ENCODE peak calls at places on chromosomes 7 and 10, in seven cellular contexts. F is H1, Q is tibial nerve, I is HepG2, B is transverse colon, C is K562, V is stomach. S is an unnamed sample.

GRCh38 chr10:77332256-77332655 is 305.4 kb downstream of the KCNMA1 start:
- DNase-seq in C (no peak), F (no peak), I (no peak), B (no peak), V (no peak), Q (no peak), S (no peak)

GRCh38 chr10:20289055-20289454 is 472.8 kb downstream of the PLXDC2 start:
- DNase-seq in B (no peak), V (no peak), Q (no peak), C (no peak), I (no peak), F (no peak), S (no peak)

GRCh38 chr7:100124301-100125229 is 2.2 kb upstream of the MBLAC1 start:
- DNase-seq in B (peak), C (peak), Q (no peak), V (no peak), F (no peak), I (no peak), S (no peak)

GRCh38 chr10:101875068-101875688 is 31.6 kb upstream of the KCNIP2 start:
- DNase-seq in V (no peak), Q (no peak), I (no peak), C (no peak), F (no peak), B (no peak), S (no peak)

GRCh38 chr10:89327803-89328441 is at the start of gene IFIT3:
- DNase-seq in F (no peak), C (peak), I (peak), Q (peak), V (peak), B (peak), S (no peak)

GRCh38 chr7:84354866-84355265 is 160.3 kb upstream of the SEMA3A start:
- DNase-seq in V (no peak), I (no peak), Q (no peak), C (no peak), F (no peak), B (no peak), S (no peak)

GRCh38 chr10:18418579-18419210 is 232.7 kb downstream of the NSUN6 start:
- DNase-seq in V (no peak), B (no peak), C (no peak), F (no peak), Q (no peak), I (no peak), S (peak)

GRCh38 chr10:79098596-79099015 is 29.8 kb downstream of the ZMIZ1 start:
- DNase-seq in I (no peak), C (no peak), Q (no peak), F (no peak), V (no peak), B (no peak), S (no peak)

GRCh38 chr7:108080094-108080656 is 50.0 kb downstream of the LAMB4 start:
- DNase-seq in C (peak), V (no peak), B (no peak), I (no peak), Q (no peak), F (no peak), S (no peak)

GRCh38 chr10:106560925-106561640 is 603.4 kb downstream of the SORCS1 start:
- DNase-seq in B (no peak), Q (no peak), F (no peak), C (no peak), V (no peak), I (no peak), S (no peak)

GRCh38 chr10:131946321-131946751 is 35.4 kb downstream of the BNIP3 start:
- DNase-seq in I (no peak), Q (no peak), C (no peak), B (no peak), F (no peak), V (no peak), S (no peak)

GRCh38 chr10:79202188-79203013 is 133.6 kb downstream of the ZMIZ1 start:
- DNase-seq in Q (no peak), B (peak), I (peak), C (peak), F (no peak), V (peak), S (no peak)

GRCh38 chr10:59006511-59007306 is 169.7 kb upstream of the PHYHIPL start:
- DNase-seq in V (no peak), F (no peak), C (no peak), I (peak), B (no peak), Q (peak), S (no peak)

GRCh38 chr7:36637417-36637816 is 86.9 kb downstream of the AOAH start:
- DNase-seq in B (no peak), I (no peak), F (no peak), Q (no peak), V (no peak), C (no peak), S (no peak)

GRCh38 chr10:6840093-6840763 is 260.2 kb upstream of the PRKCQ start:
- DNase-seq in C (peak), I (no peak), B (no peak), V (no peak), F (no peak), Q (no peak), S (no peak)

GRCh38 chr7:106056513-106057203 is 55.5 kb downstream of the SYPL1 start:
- DNase-seq in B (peak), V (peak), C (peak), F (no peak), I (peak), Q (peak), S (no peak)
- H3K27ac ChIP-seq in B (no peak), V (no peak), C (no peak), F (no peak), I (no peak), Q (no peak), S (no peak)

DNA sequence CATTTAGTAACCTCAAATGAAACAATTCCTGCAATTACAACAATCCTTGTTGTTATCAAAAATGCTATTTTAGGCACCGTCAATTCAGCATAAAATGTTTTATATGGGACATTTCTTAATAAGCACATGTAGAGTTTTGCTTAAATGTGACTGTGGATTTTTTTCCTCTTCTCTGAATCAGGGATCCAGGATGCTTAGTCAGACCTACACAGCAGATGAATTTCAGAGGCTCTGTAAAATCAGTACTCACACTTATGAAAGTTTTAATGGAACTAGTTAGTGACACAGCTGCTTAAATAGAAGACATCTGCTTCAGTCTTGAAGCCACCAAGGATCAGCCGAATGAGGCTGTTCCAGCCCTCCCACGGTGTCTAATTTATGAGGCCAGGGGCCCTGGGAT is 136.1 kb downstream of the MYOF start:
- DNase-seq in V (no peak), B (no peak), C (no peak), Q (no peak), I (no peak), F (no peak), S (no peak)
- TF ChIP-seq EP300 in V (no peak), B (no peak), C (no peak), Q (no peak), I (no peak), F (no peak), S (no peak)

DNA sequence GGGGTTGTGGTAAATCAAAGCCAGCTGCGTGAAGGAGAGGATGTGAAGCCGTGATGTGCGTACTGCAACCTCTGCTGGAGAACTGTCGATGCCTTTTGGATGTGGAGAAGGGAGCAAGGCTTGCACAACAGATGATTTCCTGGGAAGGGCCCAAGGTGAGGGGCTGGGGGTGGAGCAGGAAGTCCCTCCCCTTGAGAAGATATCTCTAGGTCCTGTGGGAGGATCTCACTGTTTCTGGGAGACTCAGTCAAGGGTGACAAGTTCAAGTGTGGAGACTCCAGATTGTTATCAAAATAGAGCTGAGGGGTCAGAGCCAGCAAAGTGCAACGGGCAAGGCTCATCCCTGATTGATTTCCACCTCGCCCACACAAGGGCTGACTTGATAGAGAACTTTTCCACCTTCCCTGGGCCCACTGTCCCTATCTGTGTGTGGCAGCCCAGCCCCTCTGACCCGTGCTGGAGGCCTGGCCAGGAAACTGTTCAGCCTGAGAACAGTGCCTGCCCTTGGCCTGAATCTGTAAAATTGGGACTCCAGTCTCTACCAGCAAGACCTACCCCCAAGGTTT is 55.0 kb downstream of the COL13A1 start:
- DNase-seq in I (no peak), B (no peak), V (no peak), Q (no peak), C (peak), F (no peak), S (no peak)
- H3K27ac ChIP-seq in I (no peak), B (peak), V (no peak), Q (no peak), C (no peak), F (no peak), S (no peak)

GRCh38 chr10:123069271-123069670 is 60.5 kb downstream of the ACADSB start:
- DNase-seq in V (no peak), C (no peak), Q (no peak), I (no peak), F (no peak), B (no peak), S (peak)
- TF ChIP-seq EP300 in V (no peak), C (no peak), Q (no peak), I (no peak), F (no peak), B (no peak), S (no peak)

GRCh38 chr7:26189697-26190096 is 10.8 kb downstream of the HNRNPA2B1 start:
- DNase-seq in B (no peak), V (no peak), Q (no peak), C (no peak), I (no peak), F (no peak), S (no peak)

GRCh38 chr7:26190417-26190869 is 10.1 kb downstream of the HNRNPA2B1 start:
- DNase-seq in I (no peak), V (no peak), Q (no peak), F (no peak), C (no peak), B (no peak), S (no peak)

GRCh38 chr7:26188291-26188999 is 12.1 kb downstream of the HNRNPA2B1 start:
- DNase-seq in V (no peak), I (no peak), Q (no peak), F (no peak), C (no peak), B (no peak), S (no peak)

GRCh38 chr7:26187380-26188290 is 12.9 kb downstream of the HNRNPA2B1 start:
- DNase-seq in I (no peak), B (no peak), F (no peak), Q (no peak), C (peak), V (no peak), S (no peak)

DNA sequence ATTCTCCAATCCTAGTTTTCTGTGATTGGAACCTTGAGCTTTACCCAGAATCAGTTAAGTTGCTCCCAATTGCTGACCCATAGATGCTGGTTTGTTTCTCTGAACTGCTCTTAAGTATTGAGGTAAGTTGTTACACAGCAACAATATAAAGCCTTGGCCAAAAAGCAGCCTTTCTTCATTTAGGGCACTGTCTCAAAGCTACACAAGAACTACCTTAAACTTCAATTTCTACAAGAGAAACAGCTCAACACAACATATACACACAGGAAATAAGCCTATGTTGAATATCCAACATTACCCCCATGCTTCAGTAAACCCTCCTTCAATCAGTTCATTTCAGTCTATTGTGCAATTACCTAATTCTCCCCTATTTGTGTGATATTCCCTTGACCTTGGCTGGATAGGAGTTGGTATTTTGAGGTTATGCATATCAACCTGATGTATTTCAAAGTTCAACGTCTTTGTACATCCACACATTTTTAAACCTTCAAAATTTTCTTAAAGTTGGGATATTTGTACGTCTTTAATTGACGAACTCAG is 11.5 kb downstream of the HNRNPA2B1 start:
- DNase-seq in I (no peak), Q (no peak), F (no peak), C (no peak), V (no peak), B (no peak), S (no peak)
- H3K27ac ChIP-seq in I (no peak), Q (no peak), F (no peak), C (no peak), V (no peak), B (no peak), S (no peak)

DNA sequence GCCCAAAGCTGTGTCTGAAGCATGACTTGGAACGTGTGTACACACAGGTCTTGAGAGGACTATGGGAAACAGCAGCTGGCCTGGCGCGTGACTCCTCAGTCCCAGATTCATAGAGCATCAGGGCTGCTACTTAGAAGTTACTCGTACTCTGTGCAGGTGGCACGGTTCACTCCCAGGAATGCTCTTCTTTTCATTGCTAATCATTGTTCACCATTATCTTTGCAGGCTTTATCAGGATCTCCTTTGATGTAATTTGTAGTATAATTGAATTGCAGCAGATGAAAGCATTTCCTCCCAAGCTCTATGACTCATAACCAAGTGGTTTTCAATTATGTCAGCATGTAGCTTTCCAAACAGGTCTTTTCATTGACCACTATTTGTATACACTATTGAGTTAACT is 938.9 kb downstream of the NRG3 start:
- DNase-seq in Q (no peak), V (peak), I (peak), F (no peak), C (no peak), B (no peak), S (no peak)
- TF ChIP-seq EP300 in Q (no peak), V (no peak), I (no peak), F (no peak), C (no peak), B (no peak), S (no peak)

GRCh38 chr7:130506358-130506757 is 14.5 kb downstream of the MEST start:
- DNase-seq in I (no peak), Q (no peak), V (no peak), B (no peak), C (no peak), F (no peak), S (no peak)

GRCh38 chr7:130505753-130506152 is 13.9 kb downstream of the MEST start:
- DNase-seq in V (no peak), C (no peak), B (no peak), Q (no peak), I (no peak), F (no peak), S (no peak)

GRCh38 chr7:130500463-130500862 is 8.6 kb downstream of the MEST start:
- DNase-seq in Q (no peak), I (no peak), B (no peak), V (no peak), F (no peak), C (peak), S (no peak)

DNA sequence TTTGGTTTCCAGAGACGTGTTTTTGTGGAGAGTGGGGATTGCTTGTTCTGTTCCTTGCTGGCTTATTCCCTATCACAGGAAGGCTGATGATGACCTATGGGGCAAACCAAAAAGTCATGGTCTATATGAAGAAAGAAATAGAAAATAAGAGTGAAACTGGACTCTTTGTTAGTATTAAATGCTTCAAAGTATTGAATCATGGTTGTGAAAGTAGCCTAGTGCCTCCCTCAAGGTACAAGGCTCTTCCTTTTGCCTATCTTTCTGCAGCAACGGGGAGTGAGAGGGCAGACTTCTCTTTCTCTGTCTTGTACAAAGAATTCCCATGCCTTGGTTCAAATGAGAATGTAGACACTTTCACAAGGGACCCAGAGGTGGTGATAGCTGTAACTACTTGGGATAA is 9.0 kb downstream of the MEST start:
- DNase-seq in I (no peak), V (no peak), F (no peak), C (no peak), B (no peak), Q (no peak), S (no peak)
- H3K27ac ChIP-seq in I (no peak), V (no peak), F (no peak), C (no peak), B (no peak), Q (no peak), S (no peak)

GRCh38 chr7:139068543-139069399 is 32.9 kb upstream of the ZC3HAV1L start:
- DNase-seq in F (no peak), I (no peak), V (no peak), C (no peak), Q (no peak), B (no peak), S (no peak)
- TF ChIP-seq EP300 in F (no peak), I (no peak), V (no peak), C (no peak), Q (no peak), B (no peak), S (no peak)

GRCh38 chr7:94513565-94513860 is 3.9 kb downstream of the CASD1 start:
- DNase-seq in B (no peak), V (no peak), Q (no peak), C (no peak), I (no peak), F (no peak), S (no peak)
- H3K27ac ChIP-seq in B (peak), V (no peak), Q (no peak), C (no peak), I (no peak), F (no peak), S (no peak)

S was measured in esophagus muscularis mucosa.